ENCODE peak calls at places on chromosome 15, in eight cellular contexts. One of them, this sample, is unnamed.

GRCh38 chr15:70050447-70050846 is 47.3 kb downstream of the TLE3 start:
- DNase-seq in kidney glomerular epithelial cell: no peak
- DNase-seq in HEK293T: no peak
- DNase-seq in endothelial cell of umbilical vein: no peak
- DNase-seq in AG20443: no peak
- DNase-seq in germinal center: no peak
- DNase-seq in NCI-H524: no peak
- DNase-seq in AG04450: no peak
- DNase-seq in this sample: no peak

GRCh38 chr15:77871838-77872371 is 205.6 kb downstream of the TBC1D2B start:
- DNase-seq in kidney glomerular epithelial cell: no peak
- DNase-seq in HEK293T: peak
- DNase-seq in endothelial cell of umbilical vein: no peak
- DNase-seq in AG20443: no peak
- DNase-seq in germinal center: no peak
- DNase-seq in NCI-H524: no peak
- DNase-seq in AG04450: no peak
- DNase-seq in this sample: peak

GRCh38 chr15:35674873-35675781 is 129.2 kb upstream of the DPH6 start:
- DNase-seq in kidney glomerular epithelial cell: peak
- DNase-seq in HEK293T: no peak
- DNase-seq in endothelial cell of umbilical vein: peak
- DNase-seq in AG20443: peak
- DNase-seq in germinal center: no peak
- DNase-seq in NCI-H524: no peak
- DNase-seq in AG04450: no peak
- DNase-seq in this sample: peak

GRCh38 chr15:75673426-75674247 is 25.9 kb downstream of the SNX33 start:
- DNase-seq in kidney glomerular epithelial cell: peak
- DNase-seq in HEK293T: no peak
- DNase-seq in endothelial cell of umbilical vein: no peak
- DNase-seq in AG20443: peak
- DNase-seq in germinal center: no peak
- DNase-seq in NCI-H524: no peak
- DNase-seq in AG04450: no peak
- DNase-seq in this sample: no peak

GRCh38 chr15:66692391-66692790 is 9.6 kb upstream of the SMAD6 start:
- DNase-seq in kidney glomerular epithelial cell: no peak
- DNase-seq in HEK293T: no peak
- DNase-seq in endothelial cell of umbilical vein: no peak
- DNase-seq in AG20443: no peak
- DNase-seq in germinal center: no peak
- DNase-seq in NCI-H524: no peak
- DNase-seq in AG04450: no peak
- DNase-seq in this sample: no peak

GRCh38 chr15:36024066-36024465 is 478.1 kb upstream of the DPH6 start:
- DNase-seq in kidney glomerular epithelial cell: no peak
- DNase-seq in HEK293T: no peak
- DNase-seq in endothelial cell of umbilical vein: no peak
- DNase-seq in AG20443: no peak
- DNase-seq in germinal center: no peak
- DNase-seq in NCI-H524: peak
- DNase-seq in AG04450: no peak
- DNase-seq in this sample: no peak

GRCh38 chr15:33621156-33621555 is 310.4 kb downstream of the RYR3 start:
- DNase-seq in kidney glomerular epithelial cell: no peak
- DNase-seq in HEK293T: no peak
- DNase-seq in endothelial cell of umbilical vein: no peak
- DNase-seq in AG20443: no peak
- DNase-seq in germinal center: no peak
- DNase-seq in NCI-H524: no peak
- DNase-seq in AG04450: no peak
- DNase-seq in this sample: no peak

GRCh38 chr15:65939901-65940617 is 70.8 kb downstream of the RAB11A start:
- DNase-seq in kidney glomerular epithelial cell: peak
- DNase-seq in HEK293T: no peak
- DNase-seq in endothelial cell of umbilical vein: peak
- DNase-seq in AG20443: peak
- DNase-seq in germinal center: no peak
- DNase-seq in NCI-H524: no peak
- DNase-seq in AG04450: no peak
- DNase-seq in this sample: no peak

GRCh38 chr15:39887832-39888231 is 32.2 kb downstream of the GPR176 start:
- DNase-seq in kidney glomerular epithelial cell: peak
- DNase-seq in HEK293T: no peak
- DNase-seq in endothelial cell of umbilical vein: peak
- DNase-seq in AG20443: peak
- DNase-seq in germinal center: no peak
- DNase-seq in NCI-H524: no peak
- DNase-seq in AG04450: no peak
- DNase-seq in this sample: no peak

GRCh38 chr15:89664951-89665350 is 9.7 kb upstream of the KIF7 start:
- DNase-seq in kidney glomerular epithelial cell: no peak
- DNase-seq in HEK293T: peak
- DNase-seq in endothelial cell of umbilical vein: no peak
- DNase-seq in AG20443: no peak
- DNase-seq in germinal center: no peak
- DNase-seq in NCI-H524: no peak
- DNase-seq in AG04450: no peak
- DNase-seq in this sample: no peak

GRCh38 chr15:31214864-31215489 is 111.7 kb upstream of the KLF13 start:
- DNase-seq in kidney glomerular epithelial cell: no peak
- DNase-seq in HEK293T: no peak
- DNase-seq in endothelial cell of umbilical vein: no peak
- DNase-seq in AG20443: peak
- DNase-seq in germinal center: no peak
- DNase-seq in NCI-H524: no peak
- DNase-seq in AG04450: no peak
- DNase-seq in this sample: no peak

GRCh38 chr15:66505430-66505811 is 295 bp downstream of the ZWILCH start:
- DNase-seq in kidney glomerular epithelial cell: peak
- DNase-seq in HEK293T: peak
- DNase-seq in endothelial cell of umbilical vein: no peak
- DNase-seq in AG20443: no peak
- DNase-seq in germinal center: no peak
- DNase-seq in NCI-H524: no peak
- DNase-seq in AG04450: no peak
- DNase-seq in this sample: no peak

GRCh38 chr15:66996099-66996498 is 69.3 kb upstream of the SMAD3 start:
- DNase-seq in kidney glomerular epithelial cell: no peak
- DNase-seq in HEK293T: no peak
- DNase-seq in endothelial cell of umbilical vein: no peak
- DNase-seq in AG20443: peak
- DNase-seq in germinal center: no peak
- DNase-seq in NCI-H524: no peak
- DNase-seq in AG04450: no peak
- DNase-seq in this sample: no peak

GRCh38 chr15:74134387-74135027 is 4.1 kb downstream of the ISLR2 start:
- DNase-seq in kidney glomerular epithelial cell: peak
- DNase-seq in HEK293T: no peak
- DNase-seq in endothelial cell of umbilical vein: peak
- DNase-seq in AG20443: peak
- DNase-seq in germinal center: peak
- DNase-seq in NCI-H524: no peak
- DNase-seq in AG04450: no peak
- DNase-seq in this sample: no peak

GRCh38 chr15:70523634-70524033 is 239.7 kb downstream of the UACA start:
- DNase-seq in kidney glomerular epithelial cell: no peak
- DNase-seq in HEK293T: no peak
- DNase-seq in endothelial cell of umbilical vein: no peak
- DNase-seq in AG20443: no peak
- DNase-seq in germinal center: no peak
- DNase-seq in NCI-H524: no peak
- DNase-seq in AG04450: no peak
- DNase-seq in this sample: no peak

GRCh38 chr15:39000008-39000734 is 435.6 kb upstream of the RASGRP1 start:
- DNase-seq in kidney glomerular epithelial cell: no peak
- DNase-seq in HEK293T: no peak
- DNase-seq in endothelial cell of umbilical vein: no peak
- DNase-seq in AG20443: no peak
- DNase-seq in germinal center: no peak
- DNase-seq in NCI-H524: no peak
- DNase-seq in AG04450: no peak
- DNase-seq in this sample: no peak

GRCh38 chr15:58448331-58448730 is 16.5 kb downstream of the LIPC start:
- DNase-seq in kidney glomerular epithelial cell: no peak
- DNase-seq in HEK293T: no peak
- DNase-seq in endothelial cell of umbilical vein: no peak
- DNase-seq in AG20443: no peak
- DNase-seq in germinal center: no peak
- DNase-seq in NCI-H524: peak
- DNase-seq in AG04450: no peak
- DNase-seq in this sample: no peak

GRCh38 chr15:57427367-57427821 is 51.1 kb downstream of the CGNL1 start:
- DNase-seq in kidney glomerular epithelial cell: peak
- DNase-seq in HEK293T: no peak
- DNase-seq in endothelial cell of umbilical vein: no peak
- DNase-seq in AG20443: peak
- DNase-seq in germinal center: no peak
- DNase-seq in NCI-H524: no peak
- DNase-seq in AG04450: no peak
- DNase-seq in this sample: no peak

GRCh38 chr15:51861557-51862350 is 32.3 kb downstream of the TMOD3 start:
- DNase-seq in kidney glomerular epithelial cell: no peak
- DNase-seq in HEK293T: no peak
- DNase-seq in endothelial cell of umbilical vein: peak
- DNase-seq in AG20443: no peak
- DNase-seq in germinal center: no peak
- DNase-seq in NCI-H524: no peak
- DNase-seq in AG04450: no peak
- DNase-seq in this sample: no peak

GRCh38 chr15:65623103-65623502 is 1.4 kb downstream of the SLC24A1 start:
- DNase-seq in kidney glomerular epithelial cell: no peak
- DNase-seq in HEK293T: no peak
- DNase-seq in endothelial cell of umbilical vein: no peak
- DNase-seq in AG20443: no peak
- DNase-seq in germinal center: no peak
- DNase-seq in NCI-H524: no peak
- DNase-seq in AG04450: no peak
- DNase-seq in this sample: no peak

GRCh38 chr15:46296002-46296401 is 661.2 kb downstream of the SQOR start:
- DNase-seq in kidney glomerular epithelial cell: no peak
- DNase-seq in HEK293T: no peak
- DNase-seq in endothelial cell of umbilical vein: no peak
- DNase-seq in AG20443: no peak
- DNase-seq in germinal center: no peak
- DNase-seq in NCI-H524: no peak
- DNase-seq in AG04450: no peak
- DNase-seq in this sample: no peak

GRCh38 chr15:83512459-83512858 is 65.3 kb downstream of the SH3GL3 start:
- DNase-seq in kidney glomerular epithelial cell: no peak
- DNase-seq in HEK293T: no peak
- DNase-seq in endothelial cell of umbilical vein: no peak
- DNase-seq in AG20443: no peak
- DNase-seq in germinal center: no peak
- DNase-seq in NCI-H524: no peak
- DNase-seq in AG04450: no peak
- DNase-seq in this sample: no peak

GRCh38 chr15:99305761-99306505 is 54.7 kb downstream of the LRRC28 start:
- DNase-seq in kidney glomerular epithelial cell: peak
- DNase-seq in HEK293T: peak
- DNase-seq in endothelial cell of umbilical vein: peak
- DNase-seq in AG20443: peak
- DNase-seq in germinal center: no peak
- DNase-seq in NCI-H524: peak
- DNase-seq in AG04450: peak
- DNase-seq in this sample: peak

GRCh38 chr15:74332011-74332410 is 35.4 kb downstream of the CYP11A1 start:
- DNase-seq in kidney glomerular epithelial cell: no peak
- DNase-seq in HEK293T: no peak
- DNase-seq in endothelial cell of umbilical vein: no peak
- DNase-seq in AG20443: no peak
- DNase-seq in germinal center: no peak
- DNase-seq in NCI-H524: no peak
- DNase-seq in AG04450: no peak
- DNase-seq in this sample: no peak

GRCh38 chr15:88810449-88810848 is 7.2 kb downstream of the ACAN start:
- DNase-seq in kidney glomerular epithelial cell: no peak
- DNase-seq in HEK293T: no peak
- DNase-seq in endothelial cell of umbilical vein: no peak
- DNase-seq in AG20443: peak
- DNase-seq in germinal center: no peak
- DNase-seq in NCI-H524: no peak
- DNase-seq in AG04450: no peak
- DNase-seq in this sample: no peak

GRCh38 chr15:23532019-23532418 is 33.5 kb upstream of the MKRN3 start:
- DNase-seq in kidney glomerular epithelial cell: no peak
- DNase-seq in HEK293T: no peak
- DNase-seq in endothelial cell of umbilical vein: no peak
- DNase-seq in AG20443: no peak
- DNase-seq in germinal center: no peak
- DNase-seq in NCI-H524: peak
- DNase-seq in AG04450: no peak
- DNase-seq in this sample: peak

GRCh38 chr15:94335616-94336015 is 104.3 kb downstream of the MCTP2 start:
- DNase-seq in kidney glomerular epithelial cell: no peak
- DNase-seq in HEK293T: no peak
- DNase-seq in endothelial cell of umbilical vein: no peak
- DNase-seq in AG20443: peak
- DNase-seq in germinal center: no peak
- DNase-seq in NCI-H524: no peak
- DNase-seq in AG04450: no peak
- DNase-seq in this sample: no peak

GRCh38 chr15:50192926-50193595 is 11.1 kb downstream of the SLC27A2 start:
- DNase-seq in kidney glomerular epithelial cell: no peak
- DNase-seq in HEK293T: no peak
- DNase-seq in endothelial cell of umbilical vein: no peak
- DNase-seq in AG20443: no peak
- DNase-seq in germinal center: no peak
- DNase-seq in NCI-H524: no peak
- DNase-seq in AG04450: no peak
- DNase-seq in this sample: no peak

GRCh38 chr15:41791547-41791937 is 17.3 kb downstream of the MAPKBP1 start:
- DNase-seq in kidney glomerular epithelial cell: no peak
- DNase-seq in HEK293T: no peak
- DNase-seq in endothelial cell of umbilical vein: no peak
- DNase-seq in AG20443: no peak
- DNase-seq in germinal center: no peak
- DNase-seq in NCI-H524: no peak
- DNase-seq in AG04450: no peak
- DNase-seq in this sample: no peak

GRCh38 chr15:75666823-75667501 is 19.2 kb downstream of the SNX33 start:
- DNase-seq in kidney glomerular epithelial cell: peak
- DNase-seq in HEK293T: no peak
- DNase-seq in endothelial cell of umbilical vein: peak
- DNase-seq in AG20443: peak
- DNase-seq in germinal center: no peak
- DNase-seq in NCI-H524: no peak
- DNase-seq in AG04450: peak
- DNase-seq in this sample: no peak

GRCh38 chr15:99476413-99477222 is 89.2 kb upstream of the MEF2A start:
- DNase-seq in kidney glomerular epithelial cell: peak
- DNase-seq in HEK293T: no peak
- DNase-seq in endothelial cell of umbilical vein: peak
- DNase-seq in AG20443: peak
- DNase-seq in germinal center: peak
- DNase-seq in NCI-H524: no peak
- DNase-seq in AG04450: peak
- DNase-seq in this sample: no peak

GRCh38 chr15:42133892-42134502 is 22.4 kb downstream of the PLA2G4F start:
- DNase-seq in kidney glomerular epithelial cell: peak
- DNase-seq in HEK293T: peak
- DNase-seq in endothelial cell of umbilical vein: peak
- DNase-seq in AG20443: peak
- DNase-seq in germinal center: peak
- DNase-seq in NCI-H524: peak
- DNase-seq in AG04450: no peak
- DNase-seq in this sample: peak

GRCh38 chr15:82621970-82622369 is 25.2 kb downstream of the CPEB1 start:
- DNase-seq in kidney glomerular epithelial cell: no peak
- DNase-seq in HEK293T: peak
- DNase-seq in endothelial cell of umbilical vein: no peak
- DNase-seq in AG20443: peak
- DNase-seq in germinal center: no peak
- DNase-seq in NCI-H524: no peak
- DNase-seq in AG04450: no peak
- DNase-seq in this sample: no peak